ENCODE peak calls at places on chromosomes 11 and 22, in six cellular contexts. E, R, B, H, W and K are unnamed samples.

GRCh38 chr22:36409911-36410756 is 22.4 kb upstream of the MYH9 start:
- DNase-seq in E (peak), R (peak), B (peak), H (peak), W (peak), K (peak)

GRCh38 chr22:23105304-23105703 is 35.0 kb downstream of the GNAZ start:
- DNase-seq in E (no peak), R (no peak), B (no peak), H (no peak), W (no peak), K (no peak)

GRCh38 chr11:85627332-85627997 is at the start of gene DLG2:
- DNase-seq in E (no peak), R (peak), B (no peak), H (no peak), W (peak), K (no peak)

GRCh38 chr22:25111579-25112517 is 87.8 kb upstream of the CRYBB3 start:
- DNase-seq in E (no peak), R (peak), B (no peak), H (no peak), W (no peak), K (peak)

GRCh38 chr11:70225629-70226582 is 22.8 kb downstream of the FADD start:
- DNase-seq in E (no peak), R (no peak), B (no peak), H (no peak), W (no peak), K (no peak)

GRCh38 chr11:32088117-32088941 is 2.5 kb upstream of the RCN1 start:
- DNase-seq in E (no peak), R (peak), B (no peak), H (peak), W (no peak), K (no peak)

GRCh38 chr11:279966-280761 is 2.0 kb downstream of the NLRP6 start:
- DNase-seq in E (no peak), R (no peak), B (peak), H (no peak), W (no peak), K (no peak)

GRCh38 chr11:121446752-121447156 is 5.4 kb upstream of the SORL1 start:
- DNase-seq in E (peak), R (no peak), B (peak), H (no peak), W (peak), K (no peak)

GRCh38 chr11:61480936-61481335 is 27.6 kb upstream of the LRRC10B start:
- DNase-seq in E (no peak), R (no peak), B (peak), H (no peak), W (peak), K (no peak)

GRCh38 chr22:34354071-34354817 is 434.0 kb upstream of the LARGE1 start:
- DNase-seq in E (no peak), R (no peak), B (no peak), H (no peak), W (no peak), K (no peak)

GRCh38 chr11:64206457-64207246 is at the start of gene FERMT3:
- DNase-seq in E (no peak), R (no peak), B (peak), H (peak), W (no peak), K (no peak)

GRCh38 chr22:35611891-35612576 is 5.1 kb downstream of the MB start:
- DNase-seq in E (no peak), R (peak), B (no peak), H (no peak), W (no peak), K (peak)

GRCh38 chr11:132115454-132115853 is 745.0 kb downstream of the NTM start:
- DNase-seq in E (no peak), R (no peak), B (no peak), H (no peak), W (no peak), K (no peak)

GRCh38 chr11:13480198-13480597 is 15.6 kb downstream of the PTH start:
- DNase-seq in E (peak), R (no peak), B (no peak), H (no peak), W (no peak), K (no peak)

GRCh38 chr11:128469220-128469619 is 118.1 kb downstream of the ETS1 start:
- DNase-seq in E (no peak), R (no peak), B (no peak), H (no peak), W (no peak), K (no peak)

GRCh38 chr11:102109896-102110760 is at the start of gene YAP1:
- DNase-seq in E (peak), R (peak), B (peak), H (peak), W (peak), K (peak)

GRCh38 chr22:49713003-49713402 is 114.7 kb downstream of the BRD1 start:
- DNase-seq in E (no peak), R (no peak), B (no peak), H (no peak), W (no peak), K (no peak)

GRCh38 chr11:57727185-57727584 is 14.1 kb upstream of the SELENOH start:
- DNase-seq in E (no peak), R (no peak), B (no peak), H (no peak), W (no peak), K (no peak)

GRCh38 chr11:113974741-113975470 is at the start of gene HTR3A:
- DNase-seq in E (peak), R (peak), B (peak), H (peak), W (peak), K (peak)

GRCh38 chr11:74570266-74571061 is 21.9 kb upstream of the POLD3 start:
- DNase-seq in E (peak), R (peak), B (peak), H (no peak), W (peak), K (peak)

GRCh38 chr22:22039286-22040074 is 56.9 kb upstream of the TOP3B start:
- DNase-seq in E (no peak), R (no peak), B (no peak), H (no peak), W (no peak), K (no peak)

GRCh38 chr11:10669258-10670033 is 24.1 kb downstream of the IRAG1 start:
- DNase-seq in E (no peak), R (no peak), B (no peak), H (no peak), W (no peak), K (no peak)

GRCh38 chr22:31739795-31740201 is 10.1 kb downstream of the PRR14L start:
- DNase-seq in E (no peak), R (no peak), B (no peak), H (no peak), W (no peak), K (no peak)

GRCh38 chr11:125166347-125166841 is 1.8 kb downstream of the PKNOX2 start:
- DNase-seq in E (no peak), R (no peak), B (peak), H (peak), W (peak), K (no peak)

GRCh38 chr22:23245799-23246136 is 65.5 kb downstream of the BCR start:
- DNase-seq in E (no peak), R (no peak), B (no peak), H (no peak), W (no peak), K (no peak)

GRCh38 chr22:16915711-16916110 is 90.5 kb upstream of the XKR3 start:
- DNase-seq in E (no peak), R (no peak), B (no peak), H (no peak), W (no peak), K (no peak)

GRCh38 chr11:8863838-8864237 is 47.2 kb upstream of the AKIP1 start:
- DNase-seq in E (no peak), R (no peak), B (no peak), H (no peak), W (no peak), K (no peak)

GRCh38 chr11:117924631-117925170 is 4.5 kb downstream of the TMPRSS13 start:
- DNase-seq in E (no peak), R (no peak), B (peak), H (no peak), W (no peak), K (no peak)

GRCh38 chr22:34866501-34867171 is 199.3 kb upstream of the ISX start:
- DNase-seq in E (no peak), R (no peak), B (no peak), H (no peak), W (no peak), K (no peak)

GRCh38 chr11:33574366-33574765 is 126.3 kb downstream of the C11orf91 start:
- DNase-seq in E (no peak), R (no peak), B (no peak), H (no peak), W (no peak), K (no peak)

GRCh38 chr11:355581-356458 is 13.5 kb upstream of the B4GALNT4 start:
- DNase-seq in E (peak), R (peak), B (peak), H (peak), W (peak), K (peak)

GRCh38 chr22:45263790-45264269 is 20.9 kb upstream of the UPK3A start:
- DNase-seq in E (peak), R (peak), B (peak), H (peak), W (peak), K (no peak)

DNA sequence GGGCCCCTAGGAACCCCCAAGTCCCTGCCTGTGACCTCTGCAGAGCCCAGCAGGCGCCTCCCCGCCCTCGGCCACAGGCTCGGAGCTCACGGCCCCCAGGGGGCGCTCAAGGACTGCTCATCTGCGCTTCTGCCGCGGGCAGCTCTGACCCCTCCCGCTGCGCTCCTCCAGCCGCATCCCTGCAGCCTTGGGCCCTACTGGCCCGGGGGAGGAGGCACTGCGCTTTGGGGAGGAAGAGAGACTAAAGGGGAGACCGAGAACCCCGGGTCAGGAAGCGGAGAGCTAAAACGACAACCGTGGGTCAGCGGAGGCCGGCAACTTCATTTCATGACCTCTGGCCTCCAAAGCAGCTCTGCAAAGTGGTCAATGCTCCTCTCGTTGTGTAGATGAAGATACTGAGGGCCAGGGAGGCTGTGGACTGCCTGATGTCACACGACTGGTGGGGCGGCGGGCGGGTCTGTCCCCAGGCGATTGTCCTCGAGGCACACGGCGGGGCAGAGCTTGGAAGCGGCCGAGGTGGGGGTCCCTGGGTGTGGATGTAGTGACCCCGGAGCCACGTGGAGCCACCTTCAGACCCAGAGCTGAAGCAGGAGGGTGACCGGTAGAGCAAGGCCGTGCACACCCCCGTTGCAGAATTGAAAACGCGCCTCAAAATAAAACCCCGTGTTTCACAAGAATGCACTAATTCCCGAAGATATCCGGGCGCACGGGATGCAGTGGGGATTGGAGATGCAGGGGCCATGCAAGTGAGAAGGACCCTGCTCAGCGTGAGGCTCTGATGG is 2.7 kb upstream of the KRTAP5-6 start:
- DNase-seq in E (peak), R (peak), B (peak), H (peak), W (peak), K (no peak)
- H3K4me3 ChIP-seq in E (no peak), R (peak), B (peak), H (peak), W (peak), K (no peak)

GRCh38 chr11:129854229-129854805 is 38.7 kb downstream of the TMEM45B start:
- DNase-seq in E (no peak), R (no peak), B (no peak), H (no peak), W (no peak), K (no peak)
- H3K4me3 ChIP-seq in E (no peak), R (no peak), B (no peak), H (no peak), W (no peak), K (no peak)

DNA sequence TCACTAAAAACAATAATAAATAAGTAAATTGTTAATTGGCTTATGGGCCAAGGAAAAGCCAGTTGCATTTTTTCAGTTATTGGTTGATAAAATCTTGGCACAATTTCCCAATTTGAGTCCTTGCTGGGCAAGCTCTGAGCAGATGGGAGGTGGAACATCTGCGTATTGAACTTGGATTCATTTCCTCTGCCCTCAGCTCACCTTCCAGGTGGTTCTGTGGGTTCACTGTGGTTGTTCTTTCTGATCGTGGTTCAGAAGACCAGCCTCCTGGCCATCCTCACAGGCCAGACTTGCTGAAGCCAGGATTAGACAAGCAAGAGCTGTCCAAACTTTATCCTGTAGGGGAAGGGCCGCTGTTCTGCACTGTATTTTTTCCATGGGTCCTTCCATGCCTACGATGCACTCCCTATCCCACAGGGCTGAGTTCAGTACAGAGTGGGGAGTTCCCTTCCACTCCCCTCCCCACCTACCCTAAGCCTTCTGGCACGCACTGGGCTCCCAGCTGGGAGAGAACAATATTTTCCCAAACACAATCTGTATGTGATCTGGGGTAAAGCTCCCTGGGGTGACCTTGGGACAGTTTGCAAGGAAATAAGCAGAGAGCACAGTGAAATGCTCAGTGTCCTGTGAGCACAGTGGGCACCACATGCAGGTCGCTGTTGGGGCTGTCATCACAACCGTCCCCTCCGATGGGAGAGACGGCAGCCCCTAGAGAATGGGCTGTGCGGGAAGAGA is 43.5 kb upstream of the TP53I11 start:
- DNase-seq in E (no peak), R (no peak), B (no peak), H (no peak), W (no peak), K (peak)
- H3K4me3 ChIP-seq in E (no peak), R (no peak), B (no peak), H (no peak), W (no peak), K (no peak)

GRCh38 chr22:39457047-39457545 is 284 bp downstream of the MGAT3 start:
- DNase-seq in E (no peak), R (no peak), B (peak), H (no peak), W (peak), K (no peak)
- H3K4me3 ChIP-seq in E (no peak), R (peak), B (peak), H (peak), W (peak), K (no peak)

DNA sequence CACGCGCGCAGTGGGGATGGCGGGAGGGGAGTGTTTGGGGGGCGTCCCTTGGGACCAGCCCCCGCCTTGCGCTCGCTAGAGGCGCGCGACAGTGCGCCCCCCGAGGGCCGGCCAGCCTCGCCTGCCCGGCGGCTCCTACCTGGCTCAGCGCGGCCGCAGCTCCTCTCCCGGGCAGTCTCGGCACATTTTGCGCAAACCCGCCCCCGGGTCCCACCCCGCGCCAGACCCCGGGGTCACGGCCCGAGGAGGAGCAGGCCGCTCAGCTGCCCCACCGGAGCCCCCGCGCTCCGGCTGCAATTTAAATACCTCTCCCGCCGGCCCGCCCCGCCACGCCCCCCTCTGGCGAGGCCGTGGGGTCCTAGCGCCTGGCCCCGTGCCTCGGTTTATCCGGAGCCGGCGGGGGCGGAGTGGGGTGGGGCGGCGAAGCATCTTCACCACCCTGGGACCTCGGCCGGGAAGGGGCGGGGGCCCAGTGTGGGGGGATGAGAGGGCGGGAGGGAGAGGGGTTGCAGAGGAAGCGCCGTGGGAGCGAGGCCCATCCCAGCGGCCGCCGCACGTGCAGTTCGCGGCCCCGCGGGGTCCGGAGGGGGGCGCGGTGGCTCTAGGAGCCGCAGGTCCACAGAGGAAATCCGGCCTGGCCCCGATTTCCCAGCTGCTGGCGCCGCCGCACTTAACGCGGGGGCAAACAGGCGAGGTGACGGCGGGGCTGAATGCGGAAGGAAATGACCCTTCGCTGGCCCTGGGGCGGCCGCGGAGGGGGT is at the start of gene LRRC32:
- DNase-seq in E (no peak), R (no peak), B (peak), H (peak), W (peak), K (no peak)
- H3K4me3 ChIP-seq in E (no peak), R (peak), B (peak), H (peak), W (peak), K (no peak)

DNA sequence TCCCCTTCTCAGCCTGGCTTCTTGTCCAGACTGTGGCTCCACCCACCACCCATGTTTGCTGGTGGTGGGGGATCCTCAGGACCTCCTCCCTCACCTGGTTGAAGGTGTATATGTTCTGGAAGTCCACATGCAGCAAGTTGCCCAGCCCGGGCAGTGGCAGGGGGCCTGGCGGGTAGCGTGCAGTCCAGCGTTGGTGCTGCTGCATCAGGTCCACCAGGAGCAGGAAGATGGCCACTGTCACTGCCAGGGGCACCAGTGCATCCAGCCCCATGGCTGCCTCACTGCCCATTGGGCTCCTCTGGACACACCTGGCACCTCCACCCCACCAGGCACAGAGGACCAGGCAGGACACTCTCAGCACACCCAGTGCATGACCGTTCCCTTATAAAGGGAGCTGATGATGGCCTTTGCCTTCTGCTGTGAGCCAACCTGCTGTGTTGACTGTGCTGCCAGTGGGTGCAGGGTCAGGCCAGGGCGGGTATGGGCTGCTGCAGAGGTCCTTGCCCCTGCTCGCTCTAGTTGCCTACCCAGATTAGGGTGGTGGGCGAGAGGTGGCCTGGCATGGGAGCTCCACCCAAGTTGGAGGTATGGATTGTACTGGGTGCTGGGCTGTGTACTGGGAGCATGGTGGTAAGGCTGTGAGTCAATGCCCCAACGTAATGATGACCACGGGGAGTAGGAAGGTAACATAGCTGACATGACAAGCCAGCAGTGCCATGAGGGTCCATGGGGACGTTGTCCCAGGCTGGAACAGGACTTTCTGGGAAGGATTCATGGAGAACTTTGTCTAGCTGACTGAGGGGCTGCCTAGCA is 24.3 kb upstream of the CYP2D6 start:
- DNase-seq in E (no peak), R (no peak), B (no peak), H (no peak), W (no peak), K (no peak)
- H3K4me3 ChIP-seq in E (no peak), R (no peak), B (no peak), H (no peak), W (no peak), K (no peak)

DNA sequence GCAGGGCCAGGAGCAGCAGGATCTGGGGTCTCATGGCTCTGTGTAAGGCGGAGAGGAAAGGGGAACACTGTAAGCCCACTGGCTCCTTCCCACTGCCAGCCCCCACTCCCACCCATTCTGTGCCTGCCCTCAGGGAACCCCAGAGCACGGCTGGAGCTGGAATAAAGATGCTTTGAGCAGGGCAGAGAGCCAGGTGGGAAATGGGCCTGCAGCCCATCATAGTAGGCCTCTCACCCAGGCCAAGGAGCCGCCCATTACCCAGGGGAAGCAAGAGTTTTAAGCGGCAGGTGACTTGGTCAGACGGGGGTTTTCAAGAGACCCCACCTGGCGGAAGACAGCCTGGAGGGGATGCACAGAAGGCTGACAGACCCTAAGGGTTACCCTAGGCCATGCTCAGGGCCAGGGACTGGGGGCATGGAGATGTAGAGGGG is 4.6 kb downstream of the LRRC32 start:
- DNase-seq in E (no peak), R (no peak), B (peak), H (no peak), W (no peak), K (no peak)
- H3K4me3 ChIP-seq in E (no peak), R (no peak), B (no peak), H (peak), W (no peak), K (no peak)

GRCh38 chr22:20414450-20414849 is 20.5 kb downstream of the ZNF74 start:
- DNase-seq in E (no peak), R (no peak), B (no peak), H (no peak), W (no peak), K (no peak)
- H3K4me3 ChIP-seq in E (no peak), R (no peak), B (no peak), H (no peak), W (no peak), K (no peak)